ENCODE peak calls at places on chromosomes 4 and X, in nine cellular contexts. V, G, M, K, C, B, U, Q and Y are unnamed samples.

GRCh38 chr4:15754323-15754722 is 23.8 kb upstream of the CD38 start:
- DNase-seq in V (no peak), G (no peak), M (no peak), K (no peak), C (no peak), B (no peak), U (no peak), Q (no peak), Y (peak)

GRCh38 chr4:37890501-37891220 is at the start of gene TBC1D1:
- DNase-seq in V (peak), G (peak), M (no peak), K (no peak), C (no peak), B (peak), U (peak), Q (peak), Y (no peak)

GRCh38 chr4:110073045-110073845 is 125.2 kb downstream of the ELOVL6 start:
- DNase-seq in V (peak), G (no peak), M (no peak), K (no peak), C (no peak), B (no peak), U (no peak), Q (no peak), Y (no peak)

GRCh38 chr4:7202391-7202790 is 10.1 kb downstream of the SORCS2 start:
- DNase-seq in V (no peak), G (peak), M (no peak), K (no peak), C (no peak), B (no peak), U (no peak), Q (no peak), Y (no peak)

GRCh38 chrX:68083510-68083909 is 349.8 kb downstream of the OPHN1 start:
- DNase-seq in V (no peak), G (no peak), M (no peak), K (no peak), C (no peak), B (no peak), U (no peak), Q (no peak), Y (no peak)

GRCh38 chr4:171524913-171525312 is 288.3 kb upstream of the GALNTL6 start:
- DNase-seq in V (no peak), G (no peak), M (no peak), K (no peak), C (no peak), B (no peak), U (no peak), Q (no peak), Y (no peak)

GRCh38 chrX:54695816-54696487 is 102.1 kb downstream of the ITIH6 start:
- DNase-seq in V (no peak), G (no peak), M (no peak), K (no peak), C (no peak), B (no peak), U (no peak), Q (no peak), Y (no peak)

GRCh38 chr4:24477919-24478318 is 106.4 kb downstream of the DHX15 start:
- DNase-seq in V (peak), G (no peak), M (peak), K (no peak), C (peak), B (no peak), U (no peak), Q (no peak), Y (no peak)

GRCh38 chr4:139919513-139919912 is 234.5 kb downstream of the MAML3 start:
- DNase-seq in V (peak), G (no peak), M (no peak), K (no peak), C (peak), B (no peak), U (no peak), Q (no peak), Y (peak)

GRCh38 chrX:138794285-138794684 is 82.8 kb upstream of the FGF13 start:
- DNase-seq in V (no peak), G (no peak), M (no peak), K (no peak), C (no peak), B (no peak), U (no peak), Q (no peak), Y (no peak)

GRCh38 chr4:128796934-128797333 is 12.6 kb upstream of the JADE1 start:
- DNase-seq in V (no peak), G (no peak), M (no peak), K (no peak), C (no peak), B (no peak), U (no peak), Q (no peak), Y (no peak)

GRCh38 chr4:137601924-137602323 is 69.6 kb upstream of the PCDH18 start:
- DNase-seq in V (no peak), G (no peak), M (peak), K (no peak), C (no peak), B (no peak), U (no peak), Q (no peak), Y (no peak)

GRCh38 chr4:146063143-146063542 is 112.4 kb upstream of the LSM6 start:
- DNase-seq in V (no peak), G (no peak), M (no peak), K (no peak), C (no peak), B (no peak), U (no peak), Q (no peak), Y (no peak)

GRCh38 chr4:38194202-38194601 is 234.0 kb downstream of the PTTG2 start:
- DNase-seq in V (no peak), G (no peak), M (no peak), K (no peak), C (no peak), B (no peak), U (no peak), Q (no peak), Y (no peak)

GRCh38 chr4:13933163-13933562 is 305.6 kb upstream of the BOD1L1 start:
- DNase-seq in V (no peak), G (no peak), M (peak), K (no peak), C (no peak), B (no peak), U (no peak), Q (no peak), Y (no peak)

GRCh38 chr4:25013756-25014737 is 16.7 kb downstream of the LGI2 start:
- DNase-seq in V (no peak), G (peak), M (no peak), K (no peak), C (no peak), B (no peak), U (no peak), Q (no peak), Y (no peak)

GRCh38 chr4:159432436-159432835 is 329.6 kb downstream of the RAPGEF2 start:
- DNase-seq in V (no peak), G (no peak), M (no peak), K (no peak), C (no peak), B (no peak), U (no peak), Q (no peak), Y (no peak)

GRCh38 chr4:1409806-1410425 is 3.7 kb upstream of the NKX1-1 start:
- DNase-seq in V (no peak), G (no peak), M (no peak), K (no peak), C (no peak), B (no peak), U (no peak), Q (peak), Y (no peak)

GRCh38 chr4:173415885-173416658 is 17.2 kb upstream of the SCRG1 start:
- DNase-seq in V (peak), G (peak), M (no peak), K (peak), C (no peak), B (peak), U (peak), Q (peak), Y (no peak)

GRCh38 chr4:60034371-60034770 is 1165.8 kb upstream of the ADGRL3 start:
- DNase-seq in V (no peak), G (no peak), M (no peak), K (no peak), C (no peak), B (no peak), U (peak), Q (no peak), Y (no peak)

GRCh38 chrX:114889454-114889853 is 128.0 kb downstream of the IL13RA2 start:
- DNase-seq in V (no peak), G (no peak), M (no peak), K (no peak), C (no peak), B (no peak), U (no peak), Q (no peak), Y (no peak)

GRCh38 chrX:49202022-49202421 is 2.0 kb upstream of the SYP start:
- DNase-seq in V (no peak), G (no peak), M (no peak), K (no peak), C (no peak), B (no peak), U (no peak), Q (no peak), Y (no peak)

GRCh38 chrX:17990542-17990941 is 129.4 kb upstream of the RAI2 start:
- DNase-seq in V (no peak), G (no peak), M (no peak), K (no peak), C (no peak), B (no peak), U (no peak), Q (no peak), Y (no peak)

GRCh38 chr4:122921971-122922876 is at the start of gene NUDT6:
- DNase-seq in V (peak), G (peak), M (peak), K (peak), C (peak), B (peak), U (peak), Q (peak), Y (peak)

GRCh38 chrX:150582338-150582948 is 14.0 kb downstream of the MTM1 start:
- DNase-seq in V (no peak), G (no peak), M (no peak), K (no peak), C (no peak), B (no peak), U (no peak), Q (no peak), Y (no peak)

GRCh38 chr4:27638163-27638915 is 777.7 kb downstream of the STIM2 start:
- DNase-seq in V (no peak), G (no peak), M (no peak), K (no peak), C (no peak), B (no peak), U (no peak), Q (no peak), Y (no peak)

GRCh38 chr4:182449186-182449880 is 206.1 kb downstream of the TENM3 start:
- DNase-seq in V (no peak), G (no peak), M (no peak), K (no peak), C (peak), B (no peak), U (no peak), Q (no peak), Y (peak)
- H3K4me3 ChIP-seq in V (peak), G (peak), M (peak), K (peak), C (peak), B (peak), U (peak), Q (peak), Y (peak)

GRCh38 chrX:40434443-40434842 is 146.3 kb upstream of the ATP6AP2 start:
- DNase-seq in V (no peak), G (no peak), M (no peak), K (no peak), C (no peak), B (no peak), U (no peak), Q (no peak), Y (no peak)
- H3K4me3 ChIP-seq in V (no peak), G (no peak), M (no peak), K (no peak), C (no peak), B (no peak), U (no peak), Q (no peak), Y (no peak)

DNA sequence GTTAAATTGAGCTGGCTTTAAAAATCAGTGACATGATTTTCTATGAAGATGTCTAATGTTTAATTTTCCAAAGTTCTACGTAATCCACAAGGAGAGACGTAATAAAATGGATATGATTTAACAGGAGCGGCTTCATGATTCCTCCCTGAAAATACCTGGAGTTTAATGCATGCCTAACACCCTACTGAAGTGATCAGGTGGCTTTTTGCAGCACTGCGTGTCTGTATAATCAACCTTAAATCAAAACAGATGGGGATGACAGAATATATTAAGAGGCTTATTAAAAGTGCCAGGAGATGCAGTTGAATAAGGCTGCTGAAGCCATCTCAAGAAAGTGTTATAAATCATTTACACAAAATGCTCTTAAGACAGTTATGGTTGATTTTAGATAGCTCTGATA is 112.4 kb upstream of the TLR3 start:
- DNase-seq in V (no peak), G (no peak), M (no peak), K (no peak), C (no peak), B (no peak), U (no peak), Q (no peak), Y (no peak)
- H3K4me3 ChIP-seq in V (no peak), G (no peak), M (no peak), K (no peak), C (no peak), B (no peak), U (no peak), Q (no peak), Y (no peak)

DNA sequence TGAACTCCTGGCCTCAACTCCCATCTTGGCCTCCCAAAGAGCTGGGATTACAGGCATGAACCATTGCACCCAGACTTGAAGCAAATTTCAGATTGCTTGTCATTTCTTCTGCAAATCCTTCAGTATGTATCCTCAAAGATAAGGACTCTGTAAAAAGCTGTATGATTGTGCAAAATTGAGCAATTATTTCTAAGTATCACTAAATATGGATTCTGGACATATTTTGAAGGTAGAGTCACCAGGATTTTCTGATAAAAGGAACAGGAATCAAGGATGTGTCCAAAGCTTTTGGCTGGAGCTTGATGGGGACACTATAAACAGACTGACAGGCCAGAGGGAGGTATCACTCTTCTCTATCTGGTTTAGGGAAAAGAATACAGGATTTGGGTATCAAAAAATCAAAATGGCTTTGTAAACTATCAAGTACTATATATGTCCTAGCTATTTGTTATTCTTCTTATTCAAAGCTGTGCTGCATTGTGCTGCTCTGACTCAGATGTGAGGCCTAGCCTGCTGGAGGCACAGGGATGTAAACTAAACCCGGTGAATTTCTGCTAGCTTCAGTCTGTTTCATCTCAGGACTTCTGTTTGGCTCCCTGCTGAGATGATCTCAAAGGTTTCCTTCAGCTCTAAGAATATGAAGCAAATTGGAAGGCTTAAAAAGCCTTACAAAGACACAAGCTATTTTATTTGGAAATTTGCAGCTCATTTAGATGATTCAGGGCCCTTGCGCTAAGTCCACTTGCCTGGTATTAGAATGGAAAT is 8.3 kb downstream of the RPS4X start:
- DNase-seq in V (no peak), G (no peak), M (peak), K (no peak), C (no peak), B (no peak), U (no peak), Q (no peak), Y (peak)
- H3K4me3 ChIP-seq in V (no peak), G (no peak), M (no peak), K (no peak), C (no peak), B (no peak), U (no peak), Q (no peak), Y (no peak)

GRCh38 chr4:158129649-158130048 is 43.2 kb downstream of the GASK1B start:
- DNase-seq in V (no peak), G (no peak), M (no peak), K (no peak), C (peak), B (no peak), U (no peak), Q (no peak), Y (no peak)
- H3K4me3 ChIP-seq in V (no peak), G (no peak), M (no peak), K (no peak), C (no peak), B (no peak), U (no peak), Q (no peak), Y (no peak)